ENCODE peak calls at places on chromosomes 12 and 14, in five cellular contexts. E is fibroblast of pulmonary artery, G is Karpas-422, K is LHCN-M2, L is neuronal stem cell. A is an unnamed sample.

GRCh38 chr14:72525087-72525909 is 368.6 kb downstream of the DPF3 start:
- DNase-seq in E (no peak), L (no peak), K (peak; percentile 84), G (no peak), A (no peak)

GRCh38 chr12:110249716-110250225 is 31.3 kb upstream of the ATP2A2 start:
- DNase-seq in G (no peak), L (no peak), E (no peak), K (no peak), A (no peak)

GRCh38 chr12:32063796-32064195 is 42.9 kb upstream of the BICD1 start:
- DNase-seq in G (no peak), K (no peak), E (no peak), L (no peak), A (no peak)

GRCh38 chr12:116662612-116663144 is 75.2 kb downstream of the SPRING1 start:
- DNase-seq in G (no peak), E (no peak), K (peak; percentile 31), L (peak; percentile 46), A (peak; percentile 88)

GRCh38 chr14:29814153-29815057 is 113.2 kb downstream of the PRKD1 start:
- DNase-seq in K (no peak), L (no peak), E (peak; percentile 39), G (no peak), A (no peak)

GRCh38 chr12:53380797-53381738 is 1.1 kb downstream of the SP1 start:
- DNase-seq in G (no peak), E (peak; percentile 61), L (no peak), K (peak; percentile 48), A (peak; percentile 68)

GRCh38 chr14:89061696-89062095 is 237.2 kb downstream of the TTC8 start:
- DNase-seq in L (no peak), K (no peak), E (no peak), G (no peak), A (no peak)

GRCh38 chr12:89162704-89163261 is 189.5 kb downstream of the DUSP6 start:
- DNase-seq in K (peak; percentile 99), L (no peak), G (no peak), E (peak; percentile 99), A (no peak)

GRCh38 chr12:4289334-4289878 is 15.8 kb downstream of the CCND2 start:
- DNase-seq in G (no peak), K (no peak), L (no peak), E (no peak), A (peak; percentile 52)

GRCh38 chr12:78002878-78003277 is 172.2 kb downstream of the NAV3 start:
- DNase-seq in G (no peak), K (peak; percentile 20), E (peak; percentile 49), L (no peak), A (no peak)

GRCh38 chr12:56121204-56121870 is 3.3 kb downstream of the ZC3H10 start:
- DNase-seq in K (no peak), E (no peak), G (no peak), L (no peak), A (no peak)

GRCh38 chr12:19198272-19198671 is 68.7 kb downstream of the PLEKHA5 start:
- DNase-seq in E (peak; percentile 78), L (no peak), G (peak; percentile 82), K (peak; percentile 43), A (no peak)

GRCh38 chr12:92340441-92341332 is 195.0 kb upstream of the BTG1 start:
- DNase-seq in E (peak; percentile 7), K (no peak), L (no peak), G (no peak), A (no peak)

GRCh38 chr12:96308881-96309280 is 91.4 kb downstream of the CDK17 start:
- DNase-seq in E (peak; percentile 47), K (no peak), L (no peak), G (no peak), A (no peak)

GRCh38 chr12:98399532-98399931 is 115.9 kb upstream of the TMPO start:
- DNase-seq in K (peak; percentile 44), E (peak; percentile 86), G (no peak), L (no peak), A (no peak)

GRCh38 chr14:104979758-104980591 is 1.8 kb upstream of the AHNAK2 start:
- DNase-seq in E (peak; percentile 34), K (no peak), G (no peak), L (no peak), A (no peak)

GRCh38 chr14:71290960-71291466 is 383.8 kb downstream of the PCNX1 start:
- DNase-seq in L (no peak), K (peak; percentile 49), G (no peak), E (peak; percentile 81), A (no peak)

GRCh38 chr12:29733060-29733459 is 50.7 kb downstream of the TMTC1 start:
- DNase-seq in E (peak; percentile 31), G (no peak), K (no peak), L (no peak), A (no peak)

GRCh38 chr12:58919271-58920101 is 818 bp downstream of the LRIG3 start:
- DNase-seq in E (peak; percentile 54), G (no peak), L (peak; percentile 41), K (peak; percentile 53), A (peak; percentile 81)

GRCh38 chr14:98889836-98890185 is 382.2 kb downstream of the BCL11B start:
- DNase-seq in L (no peak), G (no peak), K (no peak), E (no peak), A (no peak)

GRCh38 chr14:91872011-91872476 is 4.7 kb upstream of the TC2N start:
- DNase-seq in K (no peak), G (no peak), E (peak; percentile 49), L (no peak), A (no peak)

GRCh38 chr14:106489112-106489881 is 962.9 kb downstream of the TMEM121 start:
- DNase-seq in L (no peak), E (no peak), K (no peak), G (no peak), A (no peak)

A was measured in retina.